ENCODE peak calls at places on chromosomes 5 and 9, in six cellular contexts. K is NCI-H446, H is fibroblast of the aortic adventitia, E is endothelial cell, B is lower leg skin, O is lower lobe of right lung. M is an unnamed sample.

GRCh38 chr5:131976414-131977211 is 31.1 kb upstream of the MEIKIN start:
- DNase-seq in K (no peak), B (peak), E (no peak), H (no peak), O (no peak), M (no peak)

GRCh38 chr5:7385681-7386080 is 10.3 kb upstream of the ADCY2 start:
- DNase-seq in H (no peak), B (no peak), K (no peak), O (no peak), E (no peak), M (no peak)

GRCh38 chr5:172101547-172102225 is 86.3 kb downstream of the STK10 start:
- DNase-seq in K (no peak), B (no peak), O (no peak), H (no peak), E (no peak), M (no peak)

GRCh38 chr5:170006016-170006415 is 25.7 kb upstream of the INSYN2B start:
- DNase-seq in K (no peak), H (no peak), O (no peak), B (no peak), E (peak), M (no peak)

GRCh38 chr9:3337515-3337914 is 188.3 kb downstream of the RFX3 start:
- DNase-seq in O (no peak), B (no peak), H (peak), E (no peak), K (no peak), M (peak)

GRCh38 chr5:168047669-168048111 is 243.8 kb upstream of the WWC1 start:
- DNase-seq in B (no peak), O (no peak), H (peak), K (no peak), E (no peak), M (peak)

GRCh38 chr5:128630078-128630575 is 92.1 kb upstream of the FBN2 start:
- DNase-seq in E (no peak), H (no peak), O (no peak), K (no peak), B (no peak), M (no peak)

GRCh38 chr5:156201793-156202388 is 125.1 kb upstream of the SGCD start:
- DNase-seq in H (no peak), E (no peak), O (no peak), K (no peak), B (no peak), M (peak)

GRCh38 chr9:112535364-112535763 is 48.7 kb downstream of the KIAA1958 start:
- DNase-seq in K (no peak), B (no peak), H (peak), O (no peak), E (no peak), M (no peak)

GRCh38 chr9:69573666-69574456 is 98.3 kb downstream of the APBA1 start:
- DNase-seq in H (peak), O (no peak), B (no peak), E (no peak), K (no peak), M (peak)

GRCh38 chr5:39249560-39250274 is 30.4 kb upstream of the FYB1 start:
- DNase-seq in K (no peak), E (no peak), H (no peak), O (no peak), B (no peak), M (peak)

M was measured in amniotic epithelial cell.